ENCODE peak calls at places on chromosomes 4 and X, in nine cellular contexts. One of them, this sample, is unnamed.

GRCh38 chr4:135256111-135256510 is 1054.5 kb upstream of the PABPC4L start:
- DNase-seq in testis: no peak
- DNase-seq in stomach: no peak
- DNase-seq in NB4: no peak
- DNase-seq in body of pancreas: no peak
- DNase-seq in IMR-90: peak; percentile 40
- DNase-seq in sigmoid colon: no peak
- DNase-seq in breast epithelium: no peak
- DNase-seq in tibial nerve: no peak
- DNase-seq in this sample: no peak

GRCh38 chr4:169634975-169635374 is 14.6 kb downstream of the CLCN3 start:
- DNase-seq in stomach: no peak
- DNase-seq in tibial nerve: no peak
- DNase-seq in breast epithelium: no peak
- DNase-seq in body of pancreas: no peak
- DNase-seq in sigmoid colon: no peak
- DNase-seq in testis: no peak
- DNase-seq in IMR-90: no peak
- DNase-seq in NB4: no peak
- DNase-seq in this sample: no peak

GRCh38 chrX:16852617-16853179 is 17.5 kb downstream of the RBBP7 start:
- DNase-seq in tibial nerve: no peak
- DNase-seq in testis: no peak
- DNase-seq in sigmoid colon: no peak
- DNase-seq in breast epithelium: no peak
- DNase-seq in IMR-90: no peak
- DNase-seq in NB4: no peak
- DNase-seq in body of pancreas: no peak
- DNase-seq in stomach: no peak
- DNase-seq in this sample: no peak

GRCh38 chr4:184932343-184932742 is 85.9 kb upstream of the HELT start:
- DNase-seq in breast epithelium: no peak
- DNase-seq in body of pancreas: no peak
- DNase-seq in testis: no peak
- DNase-seq in stomach: no peak
- DNase-seq in IMR-90: no peak
- DNase-seq in tibial nerve: no peak
- DNase-seq in NB4: no peak
- DNase-seq in sigmoid colon: no peak
- DNase-seq in this sample: no peak

GRCh38 chr4:21413807-21414370 is 534.7 kb downstream of the KCNIP4 start:
- DNase-seq in body of pancreas: no peak
- DNase-seq in testis: no peak
- DNase-seq in IMR-90: no peak
- DNase-seq in NB4: no peak
- DNase-seq in sigmoid colon: no peak
- DNase-seq in tibial nerve: no peak
- DNase-seq in breast epithelium: no peak
- DNase-seq in stomach: no peak
- DNase-seq in this sample: no peak

GRCh38 chrX:74349387-74349786 is 45.4 kb downstream of the ZCCHC13 start:
- DNase-seq in tibial nerve: no peak
- DNase-seq in testis: no peak
- DNase-seq in breast epithelium: no peak
- DNase-seq in NB4: no peak
- DNase-seq in IMR-90: peak; percentile 82
- DNase-seq in sigmoid colon: no peak
- DNase-seq in stomach: no peak
- DNase-seq in body of pancreas: no peak
- DNase-seq in this sample: no peak

GRCh38 chr4:23747131-23747752 is 142.6 kb downstream of the PPARGC1A start:
- DNase-seq in breast epithelium: peak; percentile 36
- DNase-seq in body of pancreas: no peak
- DNase-seq in NB4: no peak
- DNase-seq in testis: no peak
- DNase-seq in IMR-90: no peak
- DNase-seq in sigmoid colon: no peak
- DNase-seq in stomach: peak; percentile 26
- DNase-seq in tibial nerve: no peak
- DNase-seq in this sample: no peak

GRCh38 chr4:79404666-79405065 is 3.4 kb downstream of the GK2 start:
- DNase-seq in NB4: no peak
- DNase-seq in breast epithelium: no peak
- DNase-seq in testis: no peak
- DNase-seq in IMR-90: no peak
- DNase-seq in body of pancreas: no peak
- DNase-seq in tibial nerve: no peak
- DNase-seq in stomach: no peak
- DNase-seq in sigmoid colon: no peak
- DNase-seq in this sample: no peak

GRCh38 chr4:15370296-15370695 is 57.5 kb upstream of the C1QTNF7 start:
- DNase-seq in body of pancreas: no peak
- DNase-seq in NB4: no peak
- DNase-seq in stomach: no peak
- DNase-seq in testis: no peak
- DNase-seq in IMR-90: no peak
- DNase-seq in sigmoid colon: no peak
- DNase-seq in breast epithelium: no peak
- DNase-seq in tibial nerve: no peak
- DNase-seq in this sample: no peak

GRCh38 chr4:39451423-39452023 is 7.2 kb downstream of the RPL9 start:
- DNase-seq in testis: no peak
- DNase-seq in IMR-90: no peak
- DNase-seq in tibial nerve: no peak
- DNase-seq in body of pancreas: no peak
- DNase-seq in stomach: no peak
- DNase-seq in breast epithelium: no peak
- DNase-seq in NB4: peak; percentile 30
- DNase-seq in sigmoid colon: no peak
- DNase-seq in this sample: no peak

GRCh38 chr4:39453738-39454137 is 5.0 kb downstream of the RPL9 start:
- DNase-seq in testis: no peak
- DNase-seq in sigmoid colon: no peak
- DNase-seq in breast epithelium: no peak
- DNase-seq in IMR-90: no peak
- DNase-seq in stomach: no peak
- DNase-seq in tibial nerve: no peak
- DNase-seq in NB4: no peak
- DNase-seq in body of pancreas: no peak
- DNase-seq in this sample: no peak

GRCh38 chr4:39452860-39453587 is 5.7 kb downstream of the RPL9 start:
- DNase-seq in breast epithelium: no peak
- DNase-seq in NB4: no peak
- DNase-seq in testis: no peak
- DNase-seq in body of pancreas: no peak
- DNase-seq in tibial nerve: no peak
- DNase-seq in stomach: no peak
- DNase-seq in IMR-90: no peak
- DNase-seq in sigmoid colon: no peak
- DNase-seq in this sample: no peak

GRCh38 chr4:39450618-39451017 is 8.1 kb downstream of the RPL9 start:
- DNase-seq in tibial nerve: no peak
- DNase-seq in NB4: no peak
- DNase-seq in body of pancreas: no peak
- DNase-seq in breast epithelium: no peak
- DNase-seq in IMR-90: no peak
- DNase-seq in stomach: no peak
- DNase-seq in testis: no peak
- DNase-seq in sigmoid colon: no peak
- DNase-seq in this sample: no peak

GRCh38 chr4:39452153-39452859 is 6.4 kb downstream of the RPL9 start:
- DNase-seq in IMR-90: no peak
- DNase-seq in breast epithelium: no peak
- DNase-seq in sigmoid colon: no peak
- DNase-seq in tibial nerve: no peak
- DNase-seq in stomach: no peak
- DNase-seq in NB4: no peak
- DNase-seq in testis: no peak
- DNase-seq in body of pancreas: no peak
- DNase-seq in this sample: no peak
- TF ChIP-seq POLR2A in IMR-90: no peak
- TF ChIP-seq POLR2A in breast epithelium: no peak
- TF ChIP-seq POLR2A in sigmoid colon: no peak
- TF ChIP-seq POLR2A in tibial nerve: no peak
- TF ChIP-seq POLR2A in stomach: no peak
- TF ChIP-seq POLR2A in NB4: no peak
- TF ChIP-seq POLR2A in testis: no peak
- TF ChIP-seq POLR2A in body of pancreas: no peak
- TF ChIP-seq POLR2A in this sample: no peak

GRCh38 chrX:46573331-46573895 is at the start of gene CHST7:
- DNase-seq in stomach: peak; percentile 52
- DNase-seq in sigmoid colon: peak; percentile 76
- DNase-seq in body of pancreas: peak; percentile 31
- DNase-seq in IMR-90: peak; percentile 52
- DNase-seq in testis: peak; percentile 66
- DNase-seq in NB4: peak; percentile 78
- DNase-seq in breast epithelium: peak; percentile 36
- DNase-seq in tibial nerve: peak; percentile 29
- DNase-seq in this sample: peak; percentile 28
- TF ChIP-seq POLR2A in stomach: no peak
- TF ChIP-seq POLR2A in sigmoid colon: peak; percentile 10
- TF ChIP-seq POLR2A in body of pancreas: no peak
- TF ChIP-seq POLR2A in IMR-90: peak; percentile 44
- TF ChIP-seq POLR2A in testis: no peak
- TF ChIP-seq POLR2A in NB4: no peak
- TF ChIP-seq POLR2A in breast epithelium: no peak
- TF ChIP-seq POLR2A in tibial nerve: no peak
- TF ChIP-seq POLR2A in this sample: no peak

DNA sequence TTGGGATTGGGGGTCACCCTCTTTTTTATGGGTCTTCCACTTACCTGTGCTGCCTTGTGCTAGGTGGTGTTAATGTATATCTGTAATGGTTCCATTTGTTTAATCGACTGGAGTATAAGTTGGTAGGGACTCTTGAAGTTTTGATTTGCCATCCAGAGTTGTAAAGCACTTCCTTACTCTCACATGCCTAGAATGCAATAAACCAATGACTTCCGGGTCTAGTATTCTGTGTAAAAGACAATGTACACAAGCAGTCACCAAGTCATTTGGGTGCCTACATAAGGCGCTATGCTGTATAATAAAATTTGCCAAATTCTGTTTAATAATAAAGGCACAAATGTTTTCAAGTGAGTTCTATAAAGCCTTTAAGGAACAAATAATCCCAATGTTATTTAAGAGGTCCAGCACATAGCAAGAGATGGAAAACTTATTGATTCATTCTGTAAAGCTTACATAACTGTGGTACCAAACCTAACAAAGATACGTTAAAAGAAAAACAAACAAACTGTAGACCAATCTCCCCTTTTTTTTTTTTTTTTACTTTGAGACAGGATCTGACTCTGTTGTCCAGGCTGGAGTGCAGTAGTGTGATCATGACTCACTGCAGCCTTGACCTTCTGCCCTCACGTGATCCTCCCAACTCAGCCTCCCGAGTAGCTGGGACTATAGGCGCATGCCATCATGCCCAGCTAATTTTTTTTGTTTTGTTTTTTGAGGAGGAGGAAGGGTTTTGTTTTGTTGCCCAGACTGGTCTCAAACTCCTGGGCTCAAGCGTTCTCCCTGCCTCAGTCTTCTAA is 41.5 kb upstream of the HPRT1 start:
- DNase-seq in sigmoid colon: no peak
- DNase-seq in body of pancreas: no peak
- DNase-seq in testis: peak; percentile 22
- DNase-seq in tibial nerve: no peak
- DNase-seq in stomach: no peak
- DNase-seq in NB4: no peak
- DNase-seq in breast epithelium: no peak
- DNase-seq in IMR-90: peak; percentile 1
- DNase-seq in this sample: no peak
- TF ChIP-seq POLR2A in sigmoid colon: no peak
- TF ChIP-seq POLR2A in body of pancreas: no peak
- TF ChIP-seq POLR2A in testis: no peak
- TF ChIP-seq POLR2A in tibial nerve: no peak
- TF ChIP-seq POLR2A in stomach: no peak
- TF ChIP-seq POLR2A in NB4: no peak
- TF ChIP-seq POLR2A in breast epithelium: no peak
- TF ChIP-seq POLR2A in IMR-90: no peak
- TF ChIP-seq POLR2A in this sample: no peak

GRCh38 chr4:55951191-55951922 is 2.6 kb downstream of the CEP135 start:
- DNase-seq in stomach: no peak
- DNase-seq in body of pancreas: no peak
- DNase-seq in testis: no peak
- DNase-seq in tibial nerve: no peak
- DNase-seq in sigmoid colon: no peak
- DNase-seq in IMR-90: no peak
- DNase-seq in breast epithelium: no peak
- DNase-seq in NB4: no peak
- DNase-seq in this sample: no peak

GRCh38 chr4:55947254-55947882 is 1.4 kb upstream of the CEP135 start:
- DNase-seq in IMR-90: peak; percentile 36
- DNase-seq in stomach: no peak
- DNase-seq in NB4: peak; percentile 87
- DNase-seq in breast epithelium: no peak
- DNase-seq in sigmoid colon: no peak
- DNase-seq in tibial nerve: no peak
- DNase-seq in body of pancreas: no peak
- DNase-seq in testis: no peak
- DNase-seq in this sample: no peak

GRCh38 chr4:55949480-55949802 is 696 bp downstream of the CEP135 start:
- DNase-seq in IMR-90: no peak
- DNase-seq in NB4: no peak
- DNase-seq in stomach: no peak
- DNase-seq in testis: no peak
- DNase-seq in sigmoid colon: no peak
- DNase-seq in tibial nerve: no peak
- DNase-seq in body of pancreas: no peak
- DNase-seq in breast epithelium: no peak
- DNase-seq in this sample: peak; percentile 66

GRCh38 chr4:55947912-55948725 is 626 bp upstream of the CEP135 start:
- DNase-seq in testis: no peak
- DNase-seq in NB4: peak; percentile 61
- DNase-seq in breast epithelium: no peak
- DNase-seq in IMR-90: peak; percentile 98
- DNase-seq in stomach: no peak
- DNase-seq in tibial nerve: no peak
- DNase-seq in body of pancreas: no peak
- DNase-seq in sigmoid colon: no peak
- DNase-seq in this sample: peak; percentile 25

GRCh38 chr4:55948726-55949479 is at the start of gene CEP135:
- DNase-seq in breast epithelium: peak; percentile 84
- DNase-seq in body of pancreas: peak; percentile 95
- DNase-seq in testis: peak; percentile 95
- DNase-seq in tibial nerve: peak; percentile 83
- DNase-seq in sigmoid colon: peak; percentile 96
- DNase-seq in IMR-90: peak; percentile 88
- DNase-seq in NB4: peak; percentile 95
- DNase-seq in stomach: peak; percentile 94
- DNase-seq in this sample: peak; percentile 98
- TF ChIP-seq POLR2A in breast epithelium: no peak
- TF ChIP-seq POLR2A in body of pancreas: no peak
- TF ChIP-seq POLR2A in testis: no peak
- TF ChIP-seq POLR2A in tibial nerve: no peak
- TF ChIP-seq POLR2A in sigmoid colon: no peak
- TF ChIP-seq POLR2A in IMR-90: peak; percentile 80
- TF ChIP-seq POLR2A in NB4: peak; percentile 59
- TF ChIP-seq POLR2A in stomach: no peak
- TF ChIP-seq POLR2A in this sample: peak; percentile 75

DNA sequence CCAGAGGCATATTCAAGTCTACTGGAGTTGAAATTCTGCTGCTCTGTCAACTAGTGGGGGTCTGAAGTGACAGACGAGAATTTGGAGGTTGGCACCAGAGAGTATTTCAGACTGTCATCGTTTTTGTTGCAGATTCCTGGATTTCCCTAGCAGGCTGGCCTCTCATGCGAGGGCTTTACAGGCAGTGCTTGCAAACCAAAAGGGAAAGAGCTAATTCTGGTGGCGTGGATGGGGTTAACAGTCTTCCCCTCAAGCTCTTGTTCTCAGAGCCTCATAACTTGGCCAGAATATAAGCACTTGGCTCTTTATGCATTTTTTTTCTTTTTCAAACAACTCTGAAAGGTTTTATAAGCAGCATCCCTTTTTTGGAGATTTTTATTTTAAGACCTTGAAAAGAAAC is at the start of gene SPARCL1:
- DNase-seq in IMR-90: no peak
- DNase-seq in breast epithelium: peak; percentile 35
- DNase-seq in body of pancreas: no peak
- DNase-seq in sigmoid colon: peak; percentile 86
- DNase-seq in stomach: no peak
- DNase-seq in NB4: no peak
- DNase-seq in tibial nerve: no peak
- DNase-seq in testis: peak; percentile 62
- DNase-seq in this sample: no peak
- TF ChIP-seq POLR2A in IMR-90: no peak
- TF ChIP-seq POLR2A in breast epithelium: no peak
- TF ChIP-seq POLR2A in body of pancreas: no peak
- TF ChIP-seq POLR2A in sigmoid colon: peak; percentile 56
- TF ChIP-seq POLR2A in stomach: no peak
- TF ChIP-seq POLR2A in NB4: no peak
- TF ChIP-seq POLR2A in tibial nerve: no peak
- TF ChIP-seq POLR2A in testis: no peak
- TF ChIP-seq POLR2A in this sample: no peak